ENCODE peak calls at places on chromosomes 1 and 21, in five cellular contexts. O, W, E, X and H are unnamed samples.

GRCh38 chr1:156838972-156839371 is 19.9 kb downstream of the INSRR start:
- DNase-seq in O (no peak), W (no peak), E (no peak), X (peak), H (no peak)

GRCh38 chr1:1390675-1391074 is 8.5 kb downstream of the CCNL2 start:
- DNase-seq in O (no peak), W (no peak), E (no peak), X (no peak), H (no peak)

GRCh38 chr1:10779201-10779600 is 17.2 kb downstream of the CASZ1 start:
- DNase-seq in O (no peak), W (no peak), E (peak), X (peak), H (no peak)

GRCh38 chr1:8259498-8260290 is 58.2 kb upstream of the SLC45A1 start:
- DNase-seq in O (no peak), W (no peak), E (peak), X (peak), H (no peak)

GRCh38 chr21:40166291-40166843 is 299.1 kb downstream of the PCP4 start:
- DNase-seq in O (no peak), W (no peak), E (no peak), X (peak), H (no peak)

GRCh38 chr1:40945491-40945973 is 34.0 kb upstream of the CTPS1 start:
- DNase-seq in O (no peak), W (no peak), E (no peak), X (no peak), H (no peak)

GRCh38 chr1:84436907-84437667 is 38.8 kb downstream of the DNASE2B start:
- DNase-seq in O (no peak), W (peak), E (no peak), X (no peak), H (no peak)

GRCh38 chr1:181416268-181416855 is 67.0 kb upstream of the CACNA1E start:
- DNase-seq in O (no peak), W (no peak), E (no peak), X (no peak), H (no peak)

GRCh38 chr1:33305016-33305415 is 15.9 kb downstream of the A3GALT2 start:
- DNase-seq in O (no peak), W (no peak), E (no peak), X (no peak), H (no peak)

GRCh38 chr1:110433803-110434202 is 17.1 kb upstream of the PROK1 start:
- DNase-seq in O (no peak), W (no peak), E (no peak), X (no peak), H (no peak)

GRCh38 chr1:238438296-238439275 is 547.9 kb upstream of the ZP4 start:
- DNase-seq in O (no peak), W (no peak), E (no peak), X (no peak), H (no peak)

GRCh38 chr1:85279463-85280080 is 3.1 kb upstream of the BCL10 start:
- DNase-seq in O (no peak), W (no peak), E (no peak), X (no peak), H (no peak)

GRCh38 chr1:93707956-93708355 is 26.3 kb upstream of the BCAR3 start:
- DNase-seq in O (peak), W (no peak), E (peak), X (no peak), H (no peak)

GRCh38 chr1:233635765-233636502 is 22.0 kb downstream of the KCNK1 start:
- DNase-seq in O (no peak), W (no peak), E (no peak), X (no peak), H (no peak)

GRCh38 chr21:14616303-14617039 is 70.4 kb upstream of the SAMSN1 start:
- DNase-seq in O (no peak), W (no peak), E (no peak), X (no peak), H (no peak)

GRCh38 chr1:61925591-61926298 is 183.5 kb downstream of the PATJ start:
- DNase-seq in O (no peak), W (no peak), E (no peak), X (no peak), H (no peak)

GRCh38 chr21:37783016-37783415 is 133.2 kb downstream of the KCNJ6 start:
- DNase-seq in O (no peak), W (no peak), E (no peak), X (no peak), H (no peak)

GRCh38 chr1:112674986-112675727 is 698 bp downstream of the MOV10 start:
- DNase-seq in O (no peak), W (peak), E (peak), X (peak), H (peak)

GRCh38 chr1:35220976-35221375 is 28.0 kb upstream of the SFPQ start:
- DNase-seq in O (no peak), W (no peak), E (no peak), X (no peak), H (no peak)

GRCh38 chr1:67601955-67602354 is 83.0 kb upstream of the GADD45A start:
- DNase-seq in O (no peak), W (no peak), E (no peak), X (no peak), H (no peak)

GRCh38 chr21:26210614-26211013 is 40.0 kb upstream of the APP start:
- DNase-seq in O (no peak), W (no peak), E (no peak), X (no peak), H (no peak)

GRCh38 chr1:215517441-215517891 is 49.6 kb upstream of the KCTD3 start:
- DNase-seq in O (no peak), W (no peak), E (no peak), X (no peak), H (no peak)